ENCODE peak calls at places on chromosomes 2 and 18, in nine cellular contexts. U is tibial nerve, A is body of pancreas, P is heart left ventricle, T is transverse colon, F is vagina, K is prostate gland, L is stomach, D is sigmoid colon. M is an unnamed sample.

GRCh38 chr2:220469201-220469600 is 841.8 kb downstream of the SLC4A3 start:
- DNase-seq in U (no peak), P (no peak), K (no peak), A (no peak), F (no peak), L (no peak), D (no peak), T (no peak), M (no peak)

GRCh38 chr2:72778410-72778809 is 47.4 kb downstream of the EXOC6B start:
- DNase-seq in K (no peak), U (no peak), P (no peak), A (no peak), L (no peak), D (no peak), F (no peak), T (no peak), M (no peak)

GRCh38 chr2:229160180-229160579 is 110.9 kb downstream of the PID1 start:
- DNase-seq in T (peak), U (no peak), L (peak), D (no peak), P (no peak), K (no peak), F (no peak), A (peak), M (no peak)

GRCh38 chr2:95007822-95008221 is 17.7 kb upstream of the MAL start:
- DNase-seq in D (peak), P (peak), T (no peak), L (no peak), K (no peak), U (no peak), F (no peak), A (no peak), M (no peak)

GRCh38 chr2:224395646-224396390 is 6.1 kb downstream of the FAM124B start:
- DNase-seq in U (no peak), D (no peak), A (no peak), P (no peak), F (no peak), L (no peak), K (no peak), T (no peak), M (no peak)

GRCh38 chr2:220849433-220849832 is 722.7 kb downstream of the EPHA4 start:
- DNase-seq in D (no peak), P (no peak), F (no peak), A (no peak), L (no peak), T (no peak), K (no peak), U (no peak), M (no peak)

GRCh38 chr18:43068781-43069180 is 46.7 kb downstream of the RIT2 start:
- DNase-seq in F (no peak), T (no peak), D (no peak), L (no peak), K (no peak), A (no peak), U (no peak), P (no peak), M (no peak)

GRCh38 chr2:43041661-43042360 is 184.6 kb downstream of the ZFP36L2 start:
- DNase-seq in K (peak), L (no peak), D (no peak), A (no peak), F (no peak), T (no peak), P (no peak), U (no peak), M (no peak)

GRCh38 chr2:67453365-67453764 is 56.2 kb downstream of the ETAA1 start:
- DNase-seq in L (no peak), A (no peak), P (no peak), D (no peak), F (no peak), K (no peak), T (no peak), U (no peak), M (no peak)

GRCh38 chr18:67600181-67600631 is 83.7 kb upstream of the DSEL start:
- DNase-seq in T (no peak), P (no peak), A (no peak), D (no peak), L (no peak), U (no peak), F (no peak), K (no peak), M (no peak)

GRCh38 chr2:160472839-160473251 is 20.8 kb downstream of the RBMS1 start:
- DNase-seq in K (no peak), P (no peak), L (no peak), F (no peak), U (no peak), T (no peak), A (no peak), D (no peak), M (no peak)

GRCh38 chr2:239994086-239994485 is 31.1 kb downstream of the NDUFA10 start:
- DNase-seq in F (no peak), P (no peak), D (no peak), T (no peak), A (no peak), U (no peak), K (no peak), L (no peak), M (no peak)

GRCh38 chr2:237304763-237305514 is 109.0 kb downstream of the COL6A3 start:
- DNase-seq in F (no peak), P (no peak), D (no peak), K (no peak), L (no peak), A (no peak), U (no peak), T (no peak), M (no peak)

GRCh38 chr18:40911582-40912254 is 1043.3 kb upstream of the PIK3C3 start:
- DNase-seq in K (no peak), F (no peak), U (no peak), L (no peak), D (no peak), T (no peak), A (no peak), P (no peak), M (no peak)

GRCh38 chr2:42929985-42930581 is 137.7 kb upstream of the HAAO start:
- DNase-seq in T (no peak), U (no peak), K (no peak), F (no peak), A (peak), D (no peak), L (no peak), P (no peak), M (no peak)

GRCh38 chr2:49248506-49248905 is 94.2 kb upstream of the FSHR start:
- DNase-seq in U (no peak), D (no peak), T (no peak), L (no peak), F (no peak), K (no peak), P (no peak), A (no peak), M (no peak)

GRCh38 chr2:9797086-9797485 is 46.2 kb upstream of the TAF1B start:
- DNase-seq in T (no peak), L (no peak), P (peak), D (no peak), U (no peak), F (no peak), K (no peak), A (no peak), M (peak)

GRCh38 chr2:226673314-226673723 is 126.3 kb downstream of the IRS1 start:
- DNase-seq in T (peak), D (no peak), U (no peak), K (no peak), L (peak), F (no peak), P (no peak), A (peak), M (no peak)

GRCh38 chr2:134718095-134718955 is 475 bp downstream of the TMEM163 start:
- DNase-seq in F (no peak), K (no peak), L (peak), P (no peak), D (no peak), U (no peak), A (peak), T (peak), M (no peak)

GRCh38 chr2:234765315-234765714 is 186.5 kb upstream of the SH3BP4 start:
- DNase-seq in U (no peak), F (no peak), A (no peak), T (no peak), D (no peak), L (no peak), P (no peak), K (no peak), M (no peak)

GRCh38 chr2:75589344-75590105 is 28.8 kb upstream of the EVA1A start:
- DNase-seq in P (no peak), T (no peak), F (no peak), U (no peak), D (no peak), A (no peak), L (no peak), K (no peak), M (no peak)

GRCh38 chr18:78587096-78587495 is 392.5 kb upstream of the SALL3 start:
- DNase-seq in F (no peak), P (no peak), A (no peak), K (no peak), U (no peak), T (no peak), D (no peak), L (no peak), M (no peak)

GRCh38 chr2:200618590-200619021 is 32.8 kb downstream of the AOX1 start:
- DNase-seq in U (no peak), T (no peak), D (no peak), K (peak), A (no peak), L (no peak), F (no peak), P (no peak), M (no peak)

GRCh38 chr2:751474-751873 is 74.3 kb upstream of the TMEM18 start:
- DNase-seq in P (no peak), L (no peak), U (no peak), D (no peak), T (no peak), K (no peak), F (no peak), A (no peak), M (no peak)

GRCh38 chr2:37180006-37180639 is 8.3 kb downstream of the SULT6B1 start:
- DNase-seq in U (no peak), K (peak), D (no peak), F (no peak), P (no peak), L (no peak), T (no peak), A (no peak), M (no peak)

GRCh38 chr2:158716091-158716815 is 78.9 kb upstream of the DAPL1 start:
- DNase-seq in F (peak), L (no peak), T (no peak), A (no peak), D (no peak), K (no peak), U (no peak), P (peak), M (no peak)

GRCh38 chr2:177265834-177266817 is 1.6 kb upstream of the NFE2L2 start:
- DNase-seq in F (no peak), D (no peak), K (no peak), T (no peak), L (no peak), P (no peak), U (no peak), A (no peak), M (no peak)

GRCh38 chr2:177263451-177264208 is 897 bp downstream of the NFE2L2 start:
- DNase-seq in L (peak), K (peak), U (peak), A (peak), F (peak), T (peak), P (peak), D (peak), M (peak)

GRCh38 chr2:177264209-177264538 is 353 bp downstream of the NFE2L2 start:
- DNase-seq in P (no peak), T (peak), K (no peak), U (no peak), D (peak), F (no peak), A (peak), L (peak), M (peak)

GRCh38 chr2:177265386-177265690 is 811 bp upstream of the NFE2L2 start:
- DNase-seq in D (no peak), A (no peak), P (peak), T (peak), L (no peak), U (peak), K (peak), F (no peak), M (peak)

DNA sequence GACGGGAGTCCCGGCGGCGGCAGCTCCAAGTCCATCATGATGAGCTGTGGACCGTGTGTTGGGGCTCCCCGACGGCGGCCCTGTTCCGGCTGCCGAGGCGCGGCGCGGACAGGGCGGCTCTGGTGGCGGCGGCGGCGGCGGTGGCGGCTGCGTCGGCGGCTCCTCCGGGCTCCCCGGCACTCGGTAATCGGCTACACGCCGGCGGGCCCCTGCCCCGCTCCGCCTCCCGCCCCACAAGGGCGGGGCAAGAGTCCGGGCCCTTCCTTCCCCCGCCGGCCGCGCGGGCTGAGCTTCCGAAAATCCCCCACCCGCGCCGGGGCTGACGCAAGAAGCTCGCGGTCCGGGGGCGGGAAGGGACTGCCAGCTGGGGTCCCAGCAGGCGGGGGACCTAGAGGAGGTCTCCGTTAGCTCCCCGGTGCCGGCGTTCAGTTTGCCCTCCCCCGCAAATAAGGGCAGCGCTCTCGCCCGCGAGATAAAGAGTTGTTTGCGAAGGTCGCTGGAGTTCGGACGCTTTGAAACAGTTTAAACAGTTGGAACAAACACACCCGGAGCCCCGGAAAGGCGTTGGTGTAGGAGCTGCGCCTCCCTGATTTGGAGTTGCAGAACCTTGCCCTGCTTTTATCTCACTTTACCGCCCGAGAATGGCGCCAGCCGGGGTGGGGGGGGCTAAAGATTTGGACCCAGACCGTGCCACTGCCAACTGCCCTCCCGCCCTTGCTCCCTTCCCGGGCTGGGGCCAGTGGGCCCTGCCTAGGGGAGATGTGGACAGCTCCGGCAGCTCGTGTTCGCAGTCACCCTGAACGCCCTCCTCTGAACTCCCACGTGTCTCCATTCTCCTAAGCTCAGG is at the start of gene NFE2L2:
- DNase-seq in U (peak), P (peak), F (no peak), K (peak), T (peak), A (peak), D (peak), L (peak), M (peak)
- TF ChIP-seq POLR2A in U (peak), P (peak), F (peak), K (peak), T (peak), A (peak), D (peak), L (no peak), M (peak)

GRCh38 chr2:64722645-64723044 is 68.9 kb upstream of the SERTAD2 start:
- DNase-seq in T (no peak), U (no peak), P (no peak), A (no peak), D (no peak), L (no peak), K (no peak), F (no peak), M (no peak)
- H3K27ac ChIP-seq in T (no peak), U (peak), P (no peak), A (no peak), D (no peak), L (no peak), K (no peak), F (no peak), M (no peak)

GRCh38 chr2:30149513-30149912 is 2.7 kb downstream of the YPEL5 start:
- DNase-seq in F (no peak), T (no peak), U (no peak), L (no peak), K (no peak), P (no peak), D (no peak), A (no peak), M (no peak)

GRCh38 chr2:30146337-30147195 is at the start of gene YPEL5:
- DNase-seq in A (peak), P (peak), T (peak), U (peak), L (peak), D (peak), F (peak), K (peak), M (peak)

GRCh38 chr2:30148850-30149249 is 2.0 kb downstream of the YPEL5 start:
- DNase-seq in K (no peak), D (no peak), U (no peak), T (no peak), P (no peak), A (no peak), L (no peak), F (no peak), M (no peak)

GRCh38 chr2:30147196-30147714 is 448 bp downstream of the YPEL5 start:
- DNase-seq in U (no peak), L (peak), F (no peak), K (no peak), D (no peak), T (no peak), A (peak), P (no peak), M (no peak)

GRCh38 chr2:30147715-30148611 is 1.2 kb downstream of the YPEL5 start:
- DNase-seq in A (peak), D (peak), L (peak), U (peak), F (no peak), K (peak), T (peak), P (peak), M (peak)
- TF ChIP-seq POLR2A in A (peak), D (peak), L (no peak), U (peak), F (no peak), K (peak), T (peak), P (peak), M (no peak)

GRCh38 chr2:20496069-20496468 is 49.2 kb downstream of the RHOB start:
- DNase-seq in K (peak), U (no peak), L (no peak), D (peak), A (no peak), P (no peak), T (no peak), F (no peak), M (peak)
- H3K27ac ChIP-seq in K (no peak), U (no peak), L (no peak), D (no peak), A (no peak), P (no peak), T (no peak), F (no peak), M (peak)

DNA sequence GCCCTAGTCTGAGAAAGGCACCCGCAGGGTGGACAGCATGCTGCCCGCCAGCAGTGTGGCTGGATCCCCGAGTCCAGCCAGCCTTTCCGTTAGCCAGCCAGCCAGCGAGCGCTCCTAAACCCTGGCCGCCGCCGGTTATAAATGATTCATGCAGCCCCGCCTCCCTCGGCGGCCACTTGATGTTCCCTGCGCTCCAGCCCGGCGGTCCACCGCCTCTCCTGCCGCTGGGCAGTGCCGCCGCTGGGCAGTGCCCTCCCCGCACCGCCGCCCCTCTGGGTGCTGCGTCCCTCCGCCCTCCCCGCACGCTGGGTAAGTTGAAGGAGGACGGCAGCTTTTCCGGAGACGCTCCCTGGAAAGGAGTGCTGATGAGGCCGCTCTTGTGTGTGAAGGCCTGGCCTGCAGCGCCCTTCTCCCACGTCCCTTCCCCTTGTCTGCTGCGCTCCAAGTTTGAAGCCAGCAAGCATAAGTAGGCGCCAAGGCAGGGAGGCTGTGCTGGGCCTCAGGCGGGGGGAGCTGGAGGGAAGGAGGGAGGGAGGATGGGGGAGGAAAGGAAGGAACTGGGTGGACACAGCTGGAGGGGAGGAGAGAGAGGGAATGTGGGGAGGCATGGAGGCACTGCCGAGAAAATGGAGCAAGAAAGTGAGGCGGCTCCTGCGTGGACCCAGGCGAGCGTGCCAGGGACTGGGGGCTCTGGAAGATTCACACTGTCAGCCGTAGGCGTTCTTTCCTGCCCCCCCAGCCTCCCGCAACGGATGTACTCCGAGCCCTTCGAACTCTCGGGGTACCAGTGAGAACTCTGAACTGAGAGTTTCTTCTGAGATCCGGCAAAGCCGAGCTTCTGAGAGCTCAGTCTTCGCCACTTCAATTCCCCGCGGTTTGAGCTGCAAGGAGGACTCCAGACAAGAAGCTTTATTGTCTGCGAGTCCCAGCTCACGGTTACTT is 131.9 kb downstream of the GLI2 start:
- DNase-seq in F (no peak), D (peak), A (peak), K (peak), P (peak), L (peak), U (peak), T (peak), M (no peak)
- TF ChIP-seq POLR2A in F (no peak), D (no peak), A (no peak), K (no peak), P (no peak), L (no peak), U (peak), T (peak), M (no peak)

GRCh38 chr2:162092008-162092390 is 18.0 kb upstream of the DPP4 start:
- DNase-seq in U (no peak), A (no peak), K (no peak), L (no peak), F (no peak), D (no peak), P (no peak), T (no peak), M (no peak)
- H3K27ac ChIP-seq in U (no peak), A (no peak), K (no peak), L (no peak), F (no peak), D (no peak), P (no peak), T (no peak), M (peak)

GRCh38 chr2:30335981-30336538 is 104.7 kb downstream of the LBH start:
- DNase-seq in L (no peak), F (no peak), D (no peak), U (no peak), K (no peak), T (no peak), P (no peak), A (no peak), M (no peak)

GRCh38 chr2:30331869-30332268 is 100.5 kb downstream of the LBH start:
- DNase-seq in L (no peak), P (no peak), T (no peak), F (no peak), K (no peak), A (no peak), U (no peak), D (no peak), M (no peak)

GRCh38 chr2:30331038-30331437 is 99.7 kb downstream of the LBH start:
- DNase-seq in P (no peak), D (no peak), K (no peak), L (no peak), F (no peak), T (no peak), A (no peak), U (no peak), M (no peak)

GRCh38 chr2:30334738-30335426 is 103.5 kb downstream of the LBH start:
- DNase-seq in T (no peak), F (no peak), L (no peak), U (no peak), K (no peak), A (no peak), P (no peak), D (no peak), M (no peak)

DNA sequence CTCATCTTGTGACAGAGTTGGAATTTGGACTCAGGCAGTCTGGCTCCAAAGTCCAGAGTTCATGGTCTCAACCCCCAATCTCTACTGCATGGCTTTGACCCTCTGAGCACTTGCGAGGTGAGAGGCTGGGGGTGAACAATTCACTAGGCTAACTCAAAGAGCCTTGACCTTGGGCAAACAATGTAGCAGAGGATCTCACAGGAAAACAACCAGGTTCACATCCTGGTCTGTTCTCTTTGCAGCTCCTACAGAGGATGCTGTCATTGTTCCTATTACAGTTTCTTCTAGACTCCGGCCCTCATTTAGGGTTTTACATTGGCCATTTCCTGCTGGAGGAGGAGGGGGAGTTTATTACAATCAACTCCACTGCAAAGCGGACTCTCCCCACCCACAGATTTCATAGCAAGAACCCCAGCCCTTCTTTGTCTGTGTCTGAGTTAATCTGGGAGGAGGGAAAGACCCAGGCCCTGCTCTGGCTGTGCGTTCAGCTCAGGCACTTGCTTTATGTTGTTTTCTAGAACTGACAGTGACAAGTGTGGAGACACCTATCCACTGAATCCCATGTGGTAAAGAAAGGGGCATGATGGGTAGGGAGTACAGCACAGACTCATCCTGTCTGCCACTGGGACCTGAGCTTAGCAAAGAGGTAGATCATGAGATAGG is 101.6 kb downstream of the LBH start:
- DNase-seq in P (no peak), T (no peak), K (no peak), L (no peak), D (no peak), U (no peak), F (no peak), A (no peak), M (no peak)
- TF ChIP-seq POLR2A in P (no peak), T (no peak), K (no peak), L (no peak), D (no peak), U (no peak), F (no peak), A (no peak), M (no peak)

M was measured in breast epithelium.